ENCODE peak calls at places on chromosomes 4 and X, in ten cellular contexts. X, P, D, C, B, K, V, N, R and W are unnamed samples.
A peak's percentile ranks its signal among the peaks of the same experiment; 100 is the strongest.

GRCh38 chrX:48531359-48531954 is 8.1 kb upstream of the TBC1D25 start:
- DNase-seq in B (no peak), D (no peak), K (peak; percentile 69), V (no peak), X (no peak), R (peak; percentile 41), N (peak; percentile 56), P (no peak), C (peak; percentile 74), W (peak; percentile 91)

GRCh38 chr4:113636438-113636818 is 125.1 kb downstream of the CAMK2D start:
- DNase-seq in N (no peak), B (no peak), D (no peak), P (no peak), R (no peak), V (no peak), C (no peak), X (no peak), K (no peak), W (no peak)

GRCh38 chr4:107818301-107818910 is 6.3 kb upstream of the SGMS2 start:
- DNase-seq in V (no peak), D (no peak), C (no peak), X (no peak), B (no peak), P (no peak), N (peak; percentile 19), K (no peak), R (peak; percentile 32), W (peak; percentile 25)

GRCh38 chr4:98851806-98852205 is 77.1 kb downstream of the EIF4E start:
- DNase-seq in N (peak; percentile 29), X (peak; percentile 7), C (peak; percentile 52), K (peak; percentile 64), B (no peak), V (no peak), R (no peak), D (no peak), P (no peak), W (no peak)

GRCh38 chr4:75889537-75890199 is 12.6 kb downstream of the PPEF2 start:
- DNase-seq in R (no peak), V (no peak), C (no peak), N (no peak), B (no peak), D (no peak), X (no peak), P (no peak), K (no peak), W (no peak)

GRCh38 chr4:188956566-188956965 is 817.3 kb downstream of the TRIML1 start:
- DNase-seq in C (no peak), N (no peak), K (no peak), P (no peak), V (no peak), B (no peak), X (no peak), D (no peak), R (no peak), W (peak; percentile 4)

GRCh38 chrX:48956728-48957414 is 536 bp downstream of the OTUD5 start:
- DNase-seq in C (no peak), B (peak; percentile 82), N (no peak), X (no peak), P (peak; percentile 17), D (no peak), K (no peak), R (no peak), V (no peak), W (no peak)

GRCh38 chrX:119201570-119201969 is 34.5 kb upstream of the PGRMC1 start:
- DNase-seq in V (no peak), P (no peak), K (peak; percentile 4), B (no peak), R (no peak), C (no peak), N (no peak), X (no peak), D (no peak), W (peak; percentile 47)

GRCh38 chr4:82031386-82031785 is 342.4 kb downstream of the HNRNPD start:
- DNase-seq in K (no peak), V (no peak), B (no peak), R (no peak), X (no peak), D (no peak), N (no peak), C (no peak), P (no peak), W (no peak)

GRCh38 chr4:39998659-39999345 is 21.1 kb upstream of the PDS5A start:
- DNase-seq in C (no peak), X (no peak), R (no peak), D (peak; percentile 68), B (no peak), V (no peak), K (no peak), N (no peak), P (no peak), W (no peak)

GRCh38 chr4:112550728-112551127 is 34.7 kb upstream of the NEUROG2 start:
- DNase-seq in B (no peak), V (no peak), P (no peak), K (peak; percentile 86), D (no peak), N (peak; percentile 77), R (peak; percentile 63), C (peak; percentile 33), X (peak; percentile 17), W (peak; percentile 75)

GRCh38 chrX:102720237-102721168 is at the start of gene GPRASP3:
- DNase-seq in D (peak; percentile 50), P (peak; percentile 69), R (peak; percentile 18), N (peak; percentile 77), X (no peak), B (peak; percentile 95), C (peak; percentile 67), V (no peak), K (peak; percentile 75), W (peak; percentile 67)

GRCh38 chrX:65534450-65535292 is at the start of gene LAS1L:
- DNase-seq in K (peak; percentile 92), P (peak; percentile 90), N (peak; percentile 91), B (peak; percentile 91), C (peak; percentile 96), D (peak; percentile 96), R (peak; percentile 53), X (peak; percentile 69), V (peak; percentile 57), W (peak; percentile 94)
- TF ChIP-seq CTCF in K (no peak), P (no peak), N (no peak), B (no peak), C (no peak), D (no peak), R (no peak), X (no peak), V (no peak), W (no peak)

DNA sequence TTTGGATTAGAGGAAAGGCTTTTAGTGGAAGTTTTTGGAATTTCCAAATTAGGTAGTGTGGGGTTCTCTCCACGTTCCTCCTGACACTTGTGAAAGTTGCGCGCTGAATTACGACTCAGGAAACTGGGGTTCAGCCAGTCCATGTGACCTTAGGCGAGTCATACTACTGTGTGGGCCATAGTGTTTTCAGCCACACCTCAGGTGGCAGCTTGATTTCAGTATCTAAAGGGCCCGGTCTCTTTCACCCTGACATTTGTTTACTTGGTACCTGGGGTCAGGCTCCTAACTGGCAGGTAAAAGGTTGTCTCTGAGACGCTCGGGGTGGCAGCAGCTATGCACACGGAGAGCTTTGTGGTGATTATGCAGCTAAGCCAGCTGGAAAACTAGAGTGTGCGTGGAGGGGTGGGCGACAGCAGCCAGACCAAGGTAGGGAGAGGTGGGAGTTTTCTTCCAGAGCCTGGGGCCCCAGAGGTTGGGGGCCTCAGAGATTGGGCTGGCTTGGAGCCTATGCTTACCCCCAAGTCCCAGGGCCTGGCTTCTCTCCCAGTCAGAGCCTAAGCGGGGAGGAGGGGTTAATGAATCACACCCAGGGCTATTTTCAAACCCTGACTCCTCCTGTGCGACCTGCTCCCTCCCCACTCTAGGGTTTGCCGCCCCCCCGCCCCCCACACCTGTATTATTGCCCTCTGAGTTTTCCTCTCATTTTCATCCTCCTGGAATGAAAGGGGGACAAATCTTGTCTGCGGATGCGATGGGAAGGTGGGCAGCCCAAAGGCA is 47.2 kb downstream of the STARD8 start:
- DNase-seq in R (no peak), D (no peak), K (no peak), C (peak; percentile 13), V (no peak), N (no peak), X (no peak), B (no peak), P (no peak), W (peak; percentile 16)
- H3K4me3 ChIP-seq in R (peak overlapping the region; percentile 56), D (no peak overlapping the region), K (peak overlapping the region; percentile 64), C (peak overlapping the region; percentile 59), V (peak overlapping the region; percentile 38), N (no peak overlapping the region), X (peak overlapping the region; percentile 58), B (peak overlapping the region; percentile 61), P (peak overlapping the region; percentile 52), W (peak overlapping the region; percentile 48)

GRCh38 chrX:10608099-10608498 is 12.3 kb downstream of the MID1 start:
- DNase-seq in D (no peak), P (no peak), C (peak; percentile 64), N (peak; percentile 37), X (no peak), K (peak; percentile 90), B (no peak), R (no peak), V (no peak), W (peak; percentile 85)
- TF ChIP-seq CTCF in D (no peak), P (no peak), C (no peak), N (no peak), X (no peak), K (no peak), B (no peak), R (no peak), V (no peak), W (no peak)

GRCh38 chrX:69109036-69109663 is 56.1 kb downstream of the PJA1 start:
- DNase-seq in V (no peak), R (no peak), K (no peak), P (no peak), X (no peak), B (no peak), C (no peak), N (no peak), D (peak; percentile 62), W (no peak)

GRCh38 chrX:69104756-69105434 is 60.4 kb downstream of the PJA1 start:
- DNase-seq in K (no peak), V (no peak), B (no peak), N (no peak), D (peak; percentile 64), R (no peak), X (no peak), P (no peak), C (no peak), W (no peak)

GRCh38 chrX:69107747-69108410 is 57.4 kb downstream of the PJA1 start:
- DNase-seq in N (no peak), D (no peak), C (no peak), B (no peak), K (no peak), R (no peak), V (no peak), P (no peak), X (no peak), W (no peak)

GRCh38 chrX:69109706-69110635 is 55.3 kb downstream of the PJA1 start:
- DNase-seq in N (peak; percentile 3), C (no peak), D (peak; percentile 83), B (no peak), P (no peak), X (no peak), K (peak; percentile 73), V (no peak), R (no peak), W (peak; percentile 58)

DNA sequence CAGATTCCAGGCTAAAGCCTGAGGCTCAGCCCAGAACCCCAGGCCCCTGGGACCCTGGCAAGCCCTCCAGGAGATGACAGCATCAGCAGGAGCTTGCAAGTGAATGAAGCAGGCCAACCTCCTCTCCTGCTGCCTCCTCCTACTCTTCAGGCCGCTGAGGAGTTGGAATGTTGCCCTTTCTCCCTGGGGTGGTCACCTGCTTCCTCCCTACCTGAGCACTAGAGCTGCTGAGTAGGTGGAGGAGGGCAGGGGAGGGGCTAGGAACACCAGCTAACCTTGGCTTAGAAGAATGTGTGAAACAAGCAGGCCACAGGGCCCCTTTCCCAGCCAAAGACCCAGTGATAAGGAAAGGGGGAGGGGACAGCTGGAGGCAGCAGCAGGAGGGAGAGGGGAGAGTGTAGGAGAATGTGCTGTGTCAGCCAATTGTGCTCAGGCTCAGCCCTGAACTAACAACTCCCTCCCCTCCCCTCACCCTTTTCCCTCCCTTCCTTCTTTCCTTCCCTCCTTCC is 58.0 kb downstream of the PJA1 start:
- DNase-seq in P (no peak), B (no peak), D (peak; percentile 92), N (no peak), V (no peak), R (no peak), C (no peak), X (no peak), K (no peak), W (no peak)
- H3K4me3 ChIP-seq in P (no peak overlapping the region), B (no peak overlapping the region), D (no peak overlapping the region), N (no peak overlapping the region), V (no peak overlapping the region), R (no peak overlapping the region), C (no peak overlapping the region), X (no peak overlapping the region), K (no peak overlapping the region), W (no peak overlapping the region)